ENCODE peak calls at places on chromosomes 2 and 18, in six cellular contexts. I, R, J, A, M and X are unnamed samples.

GRCh38 chr2:79596403-79596802 is 83.6 kb downstream of the CTNNA2 start:
- DNase-seq in I (no peak), R (no peak), J (no peak), A (no peak), M (no peak), X (no peak)

GRCh38 chr2:203679401-203679800 is 27.0 kb upstream of the CD28 start:
- DNase-seq in I (no peak), R (no peak), J (no peak), A (no peak), M (no peak), X (no peak)

GRCh38 chr2:238162516-238163441 is 4.0 kb downstream of the ERFE start:
- DNase-seq in I (no peak), R (no peak), J (no peak), A (no peak), M (no peak), X (no peak)

GRCh38 chr2:393711-394696 is 106.1 kb upstream of the ALKAL2 start:
- DNase-seq in I (peak), R (no peak), J (no peak), A (no peak), M (no peak), X (no peak)

GRCh38 chr2:186903183-186903582 is 54.2 kb upstream of the ZSWIM2 start:
- DNase-seq in I (peak), R (no peak), J (peak), A (peak), M (no peak), X (no peak)

GRCh38 chr2:141499123-141499522 is 631.7 kb downstream of the LRP1B start:
- DNase-seq in I (no peak), R (no peak), J (no peak), A (no peak), M (no peak), X (no peak)

GRCh38 chr2:157830696-157831570 is 45.2 kb downstream of the ACVR1 start:
- DNase-seq in I (peak), R (no peak), J (peak), A (peak), M (no peak), X (no peak)

GRCh38 chr18:30970201-30970816 is 72.2 kb downstream of the DSC3 start:
- DNase-seq in I (peak), R (no peak), J (peak), A (peak), M (no peak), X (no peak)

GRCh38 chr2:95041824-95042442 is 16.4 kb downstream of the MAL start:
- DNase-seq in I (no peak), R (no peak), J (no peak), A (no peak), M (no peak), X (no peak)

GRCh38 chr2:146874260-146874658 is 970.6 kb upstream of the ACVR2A start:
- DNase-seq in I (peak), R (no peak), J (peak), A (peak), M (no peak), X (no peak)

GRCh38 chr2:75491129-75491753 is 69.5 kb downstream of the EVA1A start:
- DNase-seq in I (peak), R (no peak), J (peak), A (peak), M (no peak), X (no peak)

GRCh38 chr18:62897153-62897552 is 181.8 kb downstream of the PHLPP1 start:
- DNase-seq in I (peak), R (no peak), J (peak), A (no peak), M (no peak), X (no peak)

GRCh38 chr18:35091841-35092240 is 50.6 kb downstream of the MAPRE2 start:
- DNase-seq in I (no peak), R (no peak), J (peak), A (peak), M (no peak), X (no peak)

GRCh38 chr2:83874712-83875430 is 584.2 kb downstream of the SUCLG1 start:
- DNase-seq in I (no peak), R (no peak), J (no peak), A (no peak), M (no peak), X (no peak)

GRCh38 chr2:150520887-150521664 is 33.6 kb upstream of the RND3 start:
- DNase-seq in I (peak), R (no peak), J (peak), A (peak), M (no peak), X (no peak)

GRCh38 chr2:74131901-74132300 is 15.8 kb downstream of the BOLA3 start:
- DNase-seq in I (no peak), R (no peak), J (no peak), A (no peak), M (no peak), X (no peak)

GRCh38 chr2:164794432-164795231 is 47.0 kb downstream of the COBLL1 start:
- DNase-seq in I (peak), R (no peak), J (no peak), A (no peak), M (no peak), X (no peak)

GRCh38 chr2:240796543-240797499 is 23.2 kb downstream of the KIF1A start:
- DNase-seq in I (no peak), R (no peak), J (no peak), A (no peak), M (no peak), X (no peak)

GRCh38 chr18:49020621-49021021 is 69.9 kb upstream of the SMAD7 start:
- DNase-seq in I (peak), R (no peak), J (no peak), A (no peak), M (peak), X (no peak)

GRCh38 chr2:155161314-155161713 is 462.8 kb downstream of the KCNJ3 start:
- DNase-seq in I (no peak), R (no peak), J (no peak), A (no peak), M (no peak), X (no peak)

GRCh38 chr2:45739796-45740485 is 88.5 kb downstream of the PRKCE start:
- DNase-seq in I (no peak), R (no peak), J (peak), A (no peak), M (no peak), X (no peak)

GRCh38 chr2:106115250-106115649 is 78.9 kb downstream of the UXS1 start:
- DNase-seq in I (peak), R (no peak), J (peak), A (peak), M (no peak), X (no peak)

GRCh38 chr18:55587341-55588000 is 521 bp downstream of the TCF4 start:
- DNase-seq in I (peak), R (no peak), J (peak), A (peak), M (no peak), X (no peak)

GRCh38 chr2:29115797-29116781 is 874 bp downstream of the CLIP4 start:
- DNase-seq in I (peak), R (peak), J (peak), A (peak), M (peak), X (no peak)

GRCh38 chr2:179460530-179460929 is 195.9 kb upstream of the SESTD1 start:
- DNase-seq in I (peak), R (no peak), J (peak), A (peak), M (no peak), X (no peak)

GRCh38 chr18:29285471-29285870 is 1108.5 kb upstream of the CDH2 start:
- DNase-seq in I (no peak), R (no peak), J (peak), A (no peak), M (no peak), X (no peak)

GRCh38 chr2:105681927-105682326 is 62.8 kb upstream of the NCK2 start:
- DNase-seq in I (no peak), R (no peak), J (no peak), A (no peak), M (no peak), X (no peak)

GRCh38 chr2:235766206-235766794 is 272.5 kb downstream of the AGAP1 start:
- DNase-seq in I (peak), R (no peak), J (peak), A (peak), M (peak), X (no peak)

GRCh38 chr2:64442277-64442676 is 11.7 kb upstream of the LGALSL start:
- DNase-seq in I (no peak), R (no peak), J (no peak), A (no peak), M (no peak), X (no peak)

GRCh38 chr2:231632559-231633142 is 40.0 kb downstream of the TEX44 start:
- DNase-seq in I (peak), R (no peak), J (peak), A (peak), M (no peak), X (no peak)

GRCh38 chr2:190718652-190719526 is 70.0 kb downstream of the NAB1 start:
- DNase-seq in I (peak), R (no peak), J (peak), A (no peak), M (no peak), X (no peak)

GRCh38 chr18:76421291-76422078 is 73.6 kb downstream of the ZNF516 start:
- DNase-seq in I (no peak), R (no peak), J (no peak), A (no peak), M (peak), X (no peak)

GRCh38 chr2:219707496-219708285 is 80.3 kb downstream of the SLC4A3 start:
- DNase-seq in I (peak), R (no peak), J (peak), A (peak), M (peak), X (no peak)

GRCh38 chr2:88874063-88874657 is 182.7 kb downstream of the RPIA start:
- DNase-seq in I (peak), R (no peak), J (peak), A (peak), M (no peak), X (no peak)

GRCh38 chr2:237434916-237435315 is 21.0 kb upstream of the COL6A3 start:
- DNase-seq in I (peak), R (no peak), J (peak), A (no peak), M (no peak), X (no peak)

GRCh38 chr18:47901624-47902362 is 28.7 kb downstream of the SMAD2 start:
- DNase-seq in I (no peak), R (no peak), J (no peak), A (no peak), M (no peak), X (no peak)

GRCh38 chr18:11946756-11947155 is 34.6 kb upstream of the IMPA2 start:
- DNase-seq in I (peak), R (no peak), J (peak), A (peak), M (no peak), X (no peak)

GRCh38 chr2:68319397-68320117 is at the start of gene CNRIP1:
- DNase-seq in I (peak), R (peak), J (peak), A (peak), M (peak), X (no peak)

GRCh38 chr2:174688079-174688478 is 76.2 kb downstream of the CHRNA1 start:
- DNase-seq in I (no peak), R (no peak), J (peak), A (peak), M (no peak), X (no peak)

GRCh38 chr2:159708066-159708760 is 4.1 kb upstream of the MARCHF7 start:
- DNase-seq in I (no peak), R (no peak), J (no peak), A (no peak), M (no peak), X (no peak)

GRCh38 chr2:223251656-223252229 is 199.8 kb downstream of the KCNE4 start:
- DNase-seq in I (no peak), R (no peak), J (no peak), A (no peak), M (no peak), X (no peak)

GRCh38 chr2:223243233-223243632 is 191.2 kb downstream of the KCNE4 start:
- DNase-seq in I (no peak), R (no peak), J (no peak), A (no peak), M (no peak), X (no peak)

DNA sequence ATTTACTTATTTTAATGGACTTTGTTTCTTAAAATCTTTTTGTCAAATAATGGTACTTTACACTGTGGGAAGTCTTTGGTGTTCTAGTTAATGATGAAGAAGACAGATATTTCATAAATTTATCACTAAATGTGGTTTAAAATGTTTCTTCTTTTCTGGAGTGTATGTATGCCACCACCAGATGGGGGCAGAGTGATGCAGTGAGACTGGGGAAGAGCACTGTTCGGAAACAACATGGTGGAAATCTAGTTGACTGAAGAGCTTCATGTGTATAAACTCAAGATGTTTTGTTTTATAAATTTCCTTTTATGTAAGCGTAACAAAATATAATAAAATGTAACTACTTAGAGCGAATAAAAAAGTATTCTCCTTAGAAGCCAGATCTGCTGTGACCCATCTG is 195.1 kb downstream of the KCNE4 start:
- DNase-seq in I (peak), R (no peak), J (peak), A (peak), M (no peak), X (no peak)
- TF ChIP-seq CTCF in I (peak), R (peak), J (peak), A (peak), M (no peak), X (no peak)

DNA sequence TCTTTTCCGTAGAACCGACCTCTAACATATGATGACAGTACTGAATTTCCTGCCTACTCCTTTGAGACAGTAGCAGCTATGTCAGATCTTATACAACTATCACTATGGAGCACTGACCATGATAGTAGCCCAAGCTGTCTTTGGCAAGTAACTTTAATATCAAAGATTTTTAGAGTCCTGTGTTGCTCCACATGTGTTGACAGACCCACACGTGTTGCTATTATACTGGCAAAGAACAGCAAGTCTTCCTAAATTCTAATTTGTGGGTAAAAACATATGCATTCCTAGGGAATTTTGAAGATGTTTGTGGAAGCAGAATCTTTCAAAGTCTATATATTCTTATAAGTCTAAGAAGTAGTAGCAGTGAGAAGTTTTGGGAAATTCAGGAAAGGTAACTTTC is 245.5 kb upstream of the HNMT start:
- DNase-seq in I (no peak), R (no peak), J (no peak), A (no peak), M (no peak), X (no peak)
- TF ChIP-seq CTCF in I (no peak), R (no peak), J (no peak), A (no peak), M (no peak), X (no peak)

GRCh38 chr18:74392323-74392722 is 64.8 kb downstream of the DIPK1C start:
- DNase-seq in I (no peak), R (no peak), J (no peak), A (no peak), M (peak), X (no peak)

GRCh38 chr18:74397572-74397971 is 59.5 kb downstream of the DIPK1C start:
- DNase-seq in I (no peak), R (no peak), J (no peak), A (no peak), M (peak), X (no peak)

GRCh38 chr18:74395630-74396251 is 61.4 kb downstream of the DIPK1C start:
- DNase-seq in I (no peak), R (no peak), J (no peak), A (no peak), M (peak), X (no peak)

GRCh38 chr18:74396252-74397204 is 60.6 kb downstream of the DIPK1C start:
- DNase-seq in I (no peak), R (no peak), J (peak), A (peak), M (no peak), X (no peak)

DNA sequence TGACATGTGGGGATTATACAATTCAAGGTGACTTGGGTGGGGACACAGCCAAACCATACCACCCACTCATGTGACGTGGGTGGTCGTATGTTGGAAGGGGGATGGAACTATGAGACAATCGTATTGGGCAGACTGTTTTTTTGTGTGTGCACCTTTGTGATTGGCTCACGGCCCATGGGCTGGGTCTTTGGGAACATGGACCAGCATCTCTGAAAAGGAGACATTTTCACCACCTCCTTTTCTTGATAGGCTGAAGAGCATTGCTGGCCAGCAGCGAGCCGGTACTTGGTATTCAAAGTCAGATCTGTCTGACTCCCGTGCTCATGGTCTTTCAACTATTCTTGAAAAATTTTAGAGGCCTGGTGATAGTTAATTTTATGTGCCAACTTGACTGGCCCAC is 62.1 kb downstream of the DIPK1C start:
- DNase-seq in I (no peak), R (no peak), J (no peak), A (no peak), M (peak), X (no peak)
- TF ChIP-seq CTCF in I (no peak), R (no peak), J (no peak), A (no peak), M (no peak), X (no peak)

GRCh38 chr2:120817956-120818325 is 82.3 kb downstream of the GLI2 start:
- DNase-seq in I (no peak), R (no peak), J (no peak), A (no peak), M (no peak), X (no peak)

GRCh38 chr2:120815292-120815691 is 79.6 kb downstream of the GLI2 start:
- DNase-seq in I (no peak), R (no peak), J (no peak), A (no peak), M (no peak), X (no peak)

GRCh38 chr2:120819720-120820210 is 84.1 kb downstream of the GLI2 start:
- DNase-seq in I (peak), R (no peak), J (no peak), A (no peak), M (no peak), X (no peak)

GRCh38 chr2:120818441-120818920 is 82.8 kb downstream of the GLI2 start:
- DNase-seq in I (peak), R (no peak), J (peak), A (peak), M (no peak), X (no peak)

GRCh38 chr2:120817136-120817955 is 81.7 kb downstream of the GLI2 start:
- DNase-seq in I (no peak), R (no peak), J (no peak), A (no peak), M (no peak), X (no peak)
- TF ChIP-seq CTCF in I (no peak), R (no peak), J (no peak), A (no peak), M (no peak), X (no peak)

GRCh38 chr2:128457006-128457604 is 138.4 kb upstream of the HS6ST1 start:
- DNase-seq in I (no peak), R (no peak), J (no peak), A (no peak), M (peak), X (no peak)
- TF ChIP-seq CTCF in I (no peak), R (no peak), J (no peak), A (no peak), M (no peak), X (no peak)

DNA sequence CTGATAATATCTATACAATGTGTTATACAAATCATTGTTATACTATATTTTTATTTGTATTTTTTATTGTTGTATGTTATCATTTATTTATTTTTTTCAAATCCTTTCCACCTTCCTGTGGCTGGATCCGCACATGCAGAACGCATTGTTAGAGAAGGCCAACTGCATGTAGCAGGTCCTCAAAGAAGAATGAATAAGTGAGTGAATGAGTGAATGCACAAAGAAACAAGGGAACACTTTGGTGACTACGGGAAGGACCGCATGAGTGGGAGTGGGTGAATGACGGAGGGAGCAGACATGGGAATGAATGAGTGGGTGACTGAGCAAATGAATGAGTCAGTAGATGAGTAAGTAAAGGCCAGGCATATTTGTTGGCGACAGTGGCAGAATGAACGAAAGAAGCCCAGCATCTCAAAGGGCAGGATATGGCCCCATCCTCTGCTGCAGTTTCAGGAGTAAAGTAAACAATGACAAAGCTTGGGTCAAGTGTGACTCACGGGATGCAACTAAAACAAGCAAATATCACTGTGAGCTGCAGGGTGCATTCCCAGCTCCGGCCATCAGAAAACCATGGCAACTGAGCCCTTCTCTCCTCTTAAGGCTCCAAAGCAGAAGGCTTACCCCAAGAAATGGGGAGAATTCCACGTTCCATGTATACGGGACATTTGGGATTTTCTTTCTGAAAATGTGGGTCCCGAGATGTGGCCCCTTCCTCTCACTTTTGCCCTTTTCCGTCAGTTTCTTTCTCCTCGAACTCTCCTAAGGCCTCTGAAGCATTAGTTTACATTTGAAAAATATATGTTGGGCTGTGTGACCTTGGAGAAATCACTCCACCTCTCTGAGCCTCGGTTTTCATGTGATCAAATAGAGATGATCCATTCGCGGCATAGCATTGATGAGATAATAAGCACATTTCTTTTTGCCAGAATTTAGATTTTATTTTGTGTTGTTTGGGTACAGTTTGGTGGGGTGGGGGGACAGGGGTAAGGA is 24.5 kb downstream of the KCNF1 start:
- DNase-seq in I (peak), R (no peak), J (peak), A (peak), M (no peak), X (no peak)
- TF ChIP-seq CTCF in I (no peak), R (no peak), J (peak), A (peak), M (no peak), X (no peak)

GRCh38 chr18:2970762-2971659 is 41.9 kb downstream of the LPIN2 start:
- DNase-seq in I (no peak), R (no peak), J (no peak), A (no peak), M (no peak), X (no peak)
- TF ChIP-seq CTCF in I (no peak), R (peak), J (no peak), A (no peak), M (no peak), X (no peak)

GRCh38 chr2:215356948-215357461 is 45.1 kb downstream of the ATIC start:
- DNase-seq in I (no peak), R (no peak), J (peak), A (peak), M (no peak), X (no peak)
- TF ChIP-seq CTCF in I (no peak), R (no peak), J (no peak), A (no peak), M (no peak), X (no peak)

GRCh38 chr2:23954325-23955014 is 14.2 kb downstream of the UBXN2A start:
- DNase-seq in I (no peak), R (no peak), J (peak), A (peak), M (no peak), X (no peak)
- TF ChIP-seq CTCF in I (peak), R (no peak), J (peak), A (peak), M (no peak), X (no peak)